ENCODE peak calls at places on chromosomes 11 and 22, in five cellular contexts. One of them, this sample, is unnamed.

GRCh38 chr11:69199583-69200295 is 44.0 kb downstream of the SMIM38 start:
- DNase-seq in head of caudate nucleus: no peak
- DNase-seq in ELF-1: peak
- DNase-seq in Kasumi-1: no peak
- DNase-seq in PC-3: no peak
- DNase-seq in this sample: no peak

GRCh38 chr22:41831383-41831782 is 1.5 kb upstream of the SREBF2 start:
- DNase-seq in head of caudate nucleus: no peak
- DNase-seq in ELF-1: peak
- DNase-seq in Kasumi-1: peak
- DNase-seq in PC-3: no peak
- DNase-seq in this sample: no peak

GRCh38 chr22:46370584-46371373 is 35.3 kb downstream of the TRMU start:
- DNase-seq in head of caudate nucleus: no peak
- DNase-seq in ELF-1: peak
- DNase-seq in Kasumi-1: no peak
- DNase-seq in PC-3: no peak
- DNase-seq in this sample: no peak

GRCh38 chr22:22558071-22558971 is 744 bp downstream of the PRAME start:
- DNase-seq in head of caudate nucleus: no peak
- DNase-seq in ELF-1: no peak
- DNase-seq in Kasumi-1: no peak
- DNase-seq in PC-3: no peak
- DNase-seq in this sample: no peak

GRCh38 chr11:1336836-1337646 is 27.6 kb upstream of the TOLLIP start:
- DNase-seq in head of caudate nucleus: no peak
- DNase-seq in ELF-1: no peak
- DNase-seq in Kasumi-1: no peak
- DNase-seq in PC-3: no peak
- DNase-seq in this sample: no peak

GRCh38 chr11:134632347-134633119 is 220.5 kb upstream of the B3GAT1 start:
- DNase-seq in head of caudate nucleus: no peak
- DNase-seq in ELF-1: no peak
- DNase-seq in Kasumi-1: no peak
- DNase-seq in PC-3: no peak
- DNase-seq in this sample: no peak

GRCh38 chr11:102792604-102793003 is 5.4 kb downstream of the MMP1 start:
- DNase-seq in head of caudate nucleus: no peak
- DNase-seq in ELF-1: no peak
- DNase-seq in Kasumi-1: no peak
- DNase-seq in PC-3: no peak
- DNase-seq in this sample: no peak

GRCh38 chr11:111815489-111815888 is 49.3 kb upstream of the PPP2R1B start:
- DNase-seq in head of caudate nucleus: no peak
- DNase-seq in ELF-1: no peak
- DNase-seq in Kasumi-1: no peak
- DNase-seq in PC-3: no peak
- DNase-seq in this sample: no peak

GRCh38 chr11:2099523-2100316 is 39.5 kb downstream of the IGF2 start:
- DNase-seq in head of caudate nucleus: no peak
- DNase-seq in ELF-1: no peak
- DNase-seq in Kasumi-1: no peak
- DNase-seq in PC-3: peak
- DNase-seq in this sample: no peak

GRCh38 chr11:64297722-64298358 is 2.3 kb upstream of the CATSPERZ start:
- DNase-seq in head of caudate nucleus: no peak
- DNase-seq in ELF-1: no peak
- DNase-seq in Kasumi-1: no peak
- DNase-seq in PC-3: no peak
- DNase-seq in this sample: no peak

GRCh38 chr11:692824-693414 is 2.1 kb downstream of the DEAF1 start:
- DNase-seq in head of caudate nucleus: no peak
- DNase-seq in ELF-1: peak
- DNase-seq in Kasumi-1: no peak
- DNase-seq in PC-3: no peak
- DNase-seq in this sample: no peak

GRCh38 chr11:71214553-71215371 is 37.6 kb downstream of the SHANK2 start:
- DNase-seq in head of caudate nucleus: no peak
- DNase-seq in ELF-1: no peak
- DNase-seq in Kasumi-1: no peak
- DNase-seq in PC-3: no peak
- DNase-seq in this sample: no peak

GRCh38 chr11:130477646-130478203 is 29.3 kb downstream of the ADAMTS15 start:
- DNase-seq in head of caudate nucleus: no peak
- DNase-seq in ELF-1: no peak
- DNase-seq in Kasumi-1: no peak
- DNase-seq in PC-3: no peak
- DNase-seq in this sample: no peak

GRCh38 chr11:69215784-69216415 is 60.2 kb downstream of the SMIM38 start:
- DNase-seq in head of caudate nucleus: no peak
- DNase-seq in ELF-1: no peak
- DNase-seq in Kasumi-1: no peak
- DNase-seq in PC-3: peak
- DNase-seq in this sample: peak

GRCh38 chr11:61485080-61485479 is 23.5 kb upstream of the LRRC10B start:
- DNase-seq in head of caudate nucleus: no peak
- DNase-seq in ELF-1: no peak
- DNase-seq in Kasumi-1: no peak
- DNase-seq in PC-3: no peak
- DNase-seq in this sample: no peak

GRCh38 chr11:83643115-83643514 is 356.9 kb upstream of the CCDC90B start:
- DNase-seq in head of caudate nucleus: no peak
- DNase-seq in ELF-1: no peak
- DNase-seq in Kasumi-1: no peak
- DNase-seq in PC-3: no peak
- DNase-seq in this sample: no peak

GRCh38 chr11:88292156-88292844 is 45.2 kb downstream of the CTSC start:
- DNase-seq in head of caudate nucleus: no peak
- DNase-seq in ELF-1: no peak
- DNase-seq in Kasumi-1: no peak
- DNase-seq in PC-3: peak
- DNase-seq in this sample: peak

GRCh38 chr11:111021131-111021530 is 224.4 kb upstream of the POU2AF2 start:
- DNase-seq in head of caudate nucleus: no peak
- DNase-seq in ELF-1: peak
- DNase-seq in Kasumi-1: no peak
- DNase-seq in PC-3: no peak
- DNase-seq in this sample: no peak

GRCh38 chr11:45921561-45922424 is 663 bp upstream of the LARGE2 start:
- DNase-seq in head of caudate nucleus: no peak
- DNase-seq in ELF-1: peak
- DNase-seq in Kasumi-1: no peak
- DNase-seq in PC-3: peak
- DNase-seq in this sample: no peak

GRCh38 chr11:9802291-9802861 is 138.5 kb downstream of the SWAP70 start:
- DNase-seq in head of caudate nucleus: no peak
- DNase-seq in ELF-1: no peak
- DNase-seq in Kasumi-1: no peak
- DNase-seq in PC-3: no peak
- DNase-seq in this sample: no peak

GRCh38 chr11:12019337-12019736 is 10.9 kb upstream of the DKK3 start:
- DNase-seq in head of caudate nucleus: no peak
- DNase-seq in ELF-1: no peak
- DNase-seq in Kasumi-1: no peak
- DNase-seq in PC-3: no peak
- DNase-seq in this sample: no peak

GRCh38 chr11:75780888-75781287 is 12.3 kb downstream of the DGAT2 start:
- DNase-seq in head of caudate nucleus: no peak
- DNase-seq in ELF-1: peak
- DNase-seq in Kasumi-1: no peak
- DNase-seq in PC-3: no peak
- DNase-seq in this sample: no peak

GRCh38 chr11:121553806-121554205 is 101.0 kb upstream of the SORL1-AS1 start:
- DNase-seq in head of caudate nucleus: no peak
- DNase-seq in ELF-1: no peak
- DNase-seq in Kasumi-1: no peak
- DNase-seq in PC-3: peak
- DNase-seq in this sample: peak

GRCh38 chr11:76162336-76163288 is 43.7 kb downstream of the WNT11 start:
- DNase-seq in head of caudate nucleus: no peak
- DNase-seq in ELF-1: peak
- DNase-seq in Kasumi-1: no peak
- DNase-seq in PC-3: no peak
- DNase-seq in this sample: no peak

GRCh38 chr11:111540114-111540920 is at the start of gene LAYN:
- DNase-seq in head of caudate nucleus: peak
- DNase-seq in ELF-1: peak
- DNase-seq in Kasumi-1: no peak
- DNase-seq in PC-3: no peak
- DNase-seq in this sample: peak

GRCh38 chr11:67645521-67646457 is 4.7 kb downstream of the ACY3 start:
- DNase-seq in head of caudate nucleus: no peak
- DNase-seq in ELF-1: no peak
- DNase-seq in Kasumi-1: no peak
- DNase-seq in PC-3: no peak
- DNase-seq in this sample: no peak

This sample was measured in HT1080.